ENCODE peak calls at places on chromosome 13, in seven cellular contexts. A is cardiac muscle cell, N is ovary, E is Peyer's patch, B is tibial nerve, F is IMR-90, K is tibial artery. C is an unnamed sample. For H3K4me1, the result is how much of the 10 kb centered on the place peaks cover.

GRCh38 chr13:33992891-33993336 is 175.0 kb downstream of the RFC3 start:
- DNase-seq in A (no peak), N (no peak), E (no peak), B (no peak), F (no peak), K (no peak), C (no peak)

GRCh38 chr13:95129004-95129403 is 172.2 kb downstream of the ABCC4 start:
- DNase-seq in A (no peak), N (no peak), E (no peak), B (no peak), F (no peak), K (no peak), C (no peak)

GRCh38 chr13:21020581-21020980 is 40.8 kb downstream of the LATS2 start:
- DNase-seq in A (no peak), N (no peak), E (no peak), B (no peak), F (no peak), K (peak), C (peak)

GRCh38 chr13:41668130-41668757 is 210.9 kb downstream of the RGCC start:
- DNase-seq in A (peak), N (no peak), E (no peak), B (peak), F (peak), K (peak), C (no peak)

GRCh38 chr13:51645154-51645650 is 60.9 kb downstream of the WDFY2 start:
- DNase-seq in A (peak), N (no peak), E (no peak), B (no peak), F (peak), K (no peak), C (no peak)

GRCh38 chr13:107721436-107721835 is 493.9 kb downstream of the LIG4 start:
- DNase-seq in A (no peak), N (no peak), E (no peak), B (no peak), F (no peak), K (no peak), C (no peak)

GRCh38 chr13:108858676-108859075 is 229.3 kb downstream of the MYO16 start:
- DNase-seq in A (no peak), N (no peak), E (no peak), B (no peak), F (no peak), K (no peak), C (no peak)

GRCh38 chr13:37211542-37211941 is 106.1 kb upstream of the CSNK1A1L start:
- DNase-seq in A (no peak), N (no peak), E (no peak), B (no peak), F (no peak), K (no peak), C (no peak)

GRCh38 chr13:46593403-46593802 is 40.4 kb downstream of the LRCH1 start:
- DNase-seq in A (no peak), N (no peak), E (no peak), B (no peak), F (no peak), K (no peak), C (no peak)

GRCh38 chr13:35712907-35713685 is 236.6 kb upstream of the MAB21L1 start:
- DNase-seq in A (peak), N (no peak), E (no peak), B (no peak), F (peak), K (no peak), C (no peak)

GRCh38 chr13:87384099-87384498 is 287.1 kb upstream of the SLITRK5 start:
- DNase-seq in A (no peak), N (no peak), E (no peak), B (no peak), F (no peak), K (no peak), C (no peak)

GRCh38 chr13:73842621-73843020 is 291.6 kb downstream of the KLF12 start:
- DNase-seq in A (no peak), N (no peak), E (no peak), B (no peak), F (peak), K (no peak), C (no peak)

GRCh38 chr13:50452761-50453160 is 390.7 kb downstream of the DLEU7 start:
- DNase-seq in A (peak), N (no peak), E (no peak), B (no peak), F (no peak), K (no peak), C (no peak)

GRCh38 chr13:43441464-43441863 is 345.3 kb downstream of the ENOX1 start:
- DNase-seq in A (no peak), N (no peak), E (no peak), B (no peak), F (no peak), K (no peak), C (no peak)

GRCh38 chr13:59318320-59318930 is 845.3 kb downstream of the DIAPH3 start:
- DNase-seq in A (peak), N (peak), E (peak), B (peak), F (peak), K (peak), C (peak)

GRCh38 chr13:83085186-83085900 is 796.9 kb downstream of the SLITRK1 start:
- DNase-seq in A (peak), N (no peak), E (no peak), B (no peak), F (peak), K (no peak), C (no peak)

GRCh38 chr13:95564091-95564490 is 11.6 kb downstream of the CLDN10 start:
- DNase-seq in A (peak), N (no peak), E (no peak), B (no peak), F (no peak), K (no peak), C (no peak)

GRCh38 chr13:71290963-71291937 is 575.8 kb downstream of the DACH1 start:
- DNase-seq in A (peak), N (no peak), E (no peak), B (peak), F (peak), K (no peak), C (no peak)

GRCh38 chr13:106156468-106156867 is 379.0 kb downstream of the EFNB2 start:
- DNase-seq in A (peak), N (no peak), E (no peak), B (no peak), F (peak), K (no peak), C (no peak)

GRCh38 chr13:66635526-66635925 is 594.6 kb downstream of the PCDH9 start:
- DNase-seq in A (peak), N (no peak), E (no peak), B (no peak), F (peak), K (no peak), C (no peak)

GRCh38 chr13:67515895-67516294 is 285.8 kb upstream of the PCDH9 start:
- DNase-seq in A (no peak), N (no peak), E (no peak), B (no peak), F (peak), K (no peak), C (no peak)

GRCh38 chr13:33112745-33113144 is 96.5 kb downstream of the KL start:
- DNase-seq in A (no peak), N (peak), E (no peak), B (no peak), F (peak), K (no peak), C (no peak)

GRCh38 chr13:26112843-26113242 is 61.0 kb upstream of the SHISA2 start:
- DNase-seq in A (peak), N (no peak), E (no peak), B (no peak), F (peak), K (no peak), C (no peak)

GRCh38 chr13:60448907-60449510 is 52.0 kb downstream of the TDRD3 start:
- DNase-seq in A (peak), N (no peak), E (no peak), B (peak), F (peak), K (no peak), C (no peak)

DNA sequence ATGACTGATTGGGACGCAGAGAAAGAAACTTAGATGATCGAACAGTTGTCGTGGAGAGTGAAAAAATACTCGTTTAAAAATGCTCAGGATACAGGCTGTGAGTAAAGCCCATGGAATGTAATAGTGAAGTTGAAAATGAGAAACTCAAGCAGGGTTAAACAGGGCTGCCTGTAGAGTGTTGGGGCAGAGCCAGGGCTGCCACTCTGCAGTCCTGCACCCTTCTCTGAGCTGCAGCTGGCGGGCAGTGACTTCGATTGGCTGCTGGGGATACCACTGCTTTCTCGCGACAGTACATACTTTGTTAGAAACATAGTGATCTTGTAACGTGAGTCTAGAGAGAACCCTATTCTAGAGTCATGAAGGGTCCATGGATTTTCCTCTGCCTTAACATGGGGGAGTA is 95.4 kb downstream of the ARHGEF7 start:
- DNase-seq in A (peak), N (no peak), E (no peak), B (no peak), F (peak), K (no peak), C (peak)
- H3K4me3 ChIP-seq in A (no peak), N (no peak), E (no peak), B (peak), F (peak), K (peak), C (no peak)

GRCh38 chr13:114112826-114113322 is 19.5 kb downstream of the RASA3 start:
- DNase-seq in A (no peak), N (peak), E (no peak), B (no peak), F (no peak), K (peak), C (peak)
- H3K4me1 ChIP-seq in A (under half), N (under half), E (under half), B (under half), F (half or more), K (under half), C (under half)

GRCh38 chr13:79919109-79919508 is 421.8 kb downstream of the SPRY2 start:
- DNase-seq in A (no peak), N (no peak), E (no peak), B (no peak), F (no peak), K (no peak), C (no peak)
- H3K27ac ChIP-seq in A (no peak), N (no peak), E (no peak), B (no peak), F (no peak), K (no peak), C (no peak)

DNA sequence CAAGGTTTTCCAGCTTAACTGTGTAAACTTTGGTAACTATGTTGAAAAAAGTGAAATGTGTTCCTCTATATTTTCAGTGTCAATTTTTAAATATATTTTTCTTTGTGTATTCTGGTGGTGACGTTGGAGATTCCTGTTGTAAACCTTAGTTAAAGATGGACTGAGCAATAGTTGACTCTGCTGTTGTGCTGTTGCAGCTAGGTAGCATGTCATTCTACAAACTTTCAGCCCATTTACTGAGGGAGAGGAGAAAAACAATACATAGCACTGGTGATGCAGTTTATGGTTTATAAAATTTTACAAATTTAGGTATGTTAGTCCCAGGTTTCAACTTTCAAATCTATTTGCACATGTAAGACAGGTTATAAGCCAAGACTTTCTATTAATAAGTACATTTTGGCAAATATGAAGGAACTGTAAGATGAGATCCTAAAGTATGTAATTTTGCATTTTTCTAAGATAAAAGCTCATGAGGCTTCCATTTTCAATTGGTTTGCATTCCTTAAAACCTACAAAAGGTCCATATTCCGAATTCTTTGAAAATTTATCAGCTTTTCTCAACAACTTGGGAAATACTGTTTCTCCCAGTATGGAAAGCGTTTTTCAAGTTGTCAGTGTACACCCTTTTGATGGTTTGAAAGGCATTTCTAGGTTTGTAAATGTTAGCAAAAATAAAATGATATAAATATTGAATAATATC is 1.5 kb downstream of the NDFIP2 start:
- DNase-seq in A (peak), N (no peak), E (no peak), B (no peak), F (peak), K (no peak), C (no peak)
- H3K4me3 ChIP-seq in A (peak), N (no peak), E (no peak), B (no peak), F (peak), K (peak), C (peak)

GRCh38 chr13:48151343-48151742 is 56.4 kb upstream of the MED4 start:
- DNase-seq in A (no peak), N (no peak), E (no peak), B (no peak), F (no peak), K (no peak), C (no peak)
- H3K4me1 ChIP-seq in A (under half), N (under half), E (under half), B (under half), F (under half), K (under half), C (under half)

GRCh38 chr13:98921786-98922185 is 56.1 kb downstream of the DOCK9 start:
- DNase-seq in A (no peak), N (no peak), E (no peak), B (no peak), F (no peak), K (no peak), C (no peak)

GRCh38 chr13:98919566-98919965 is 58.3 kb downstream of the DOCK9 start:
- DNase-seq in A (no peak), N (no peak), E (no peak), B (no peak), F (no peak), K (no peak), C (no peak)

GRCh38 chr13:98918771-98919170 is 59.1 kb downstream of the DOCK9 start:
- DNase-seq in A (no peak), N (no peak), E (no peak), B (no peak), F (no peak), K (no peak), C (no peak)

GRCh38 chr13:98922306-98922705 is 55.6 kb downstream of the DOCK9 start:
- DNase-seq in A (peak), N (no peak), E (no peak), B (no peak), F (no peak), K (no peak), C (no peak)

GRCh38 chr13:98921015-98921414 is 56.8 kb downstream of the DOCK9 start:
- DNase-seq in A (no peak), N (no peak), E (no peak), B (no peak), F (no peak), K (no peak), C (no peak)
- H3K27ac ChIP-seq in A (no peak), N (no peak), E (no peak), B (no peak), F (no peak), K (no peak), C (no peak)

GRCh38 chr13:78137404-78138142 is 218.9 kb upstream of the EDNRB start:
- DNase-seq in A (peak), N (no peak), E (no peak), B (peak), F (peak), K (no peak), C (no peak)
- H3K4me3 ChIP-seq in A (no peak), N (no peak), E (peak), B (no peak), F (no peak), K (no peak), C (no peak)

GRCh38 chr13:27168870-27169525 is 2.6 kb downstream of the USP12 start:
- DNase-seq in A (peak), N (no peak), E (no peak), B (no peak), F (peak), K (no peak), C (no peak)
- H3K4me1 ChIP-seq in A (under half), N (under half), E (under half), B (under half), F (under half), K (under half), C (under half)